ENCODE peak calls at places on chromosomes 4 and X, in five cellular contexts. J is NCI-H1092; S is fibroblast of mammary gland; Q is EL; Y is activated naive CD4-positive, alpha-beta T cell treated with anti-CD3 and anti-CD28 coated beads, Interleukin-2, amount 10 ng/mL, durations not matched to agents 7 days and 5 days. C is an unnamed sample.

GRCh38 chrX:110691446-110691845 is 104.2 kb downstream of the CHRDL1 start:
- DNase-seq in J (no peak), S (peak), Q (no peak), Y (no peak), C (no peak)

GRCh38 chrX:153641575-153642312 is 5.3 kb upstream of the DUSP9 start:
- DNase-seq in J (no peak), S (no peak), Q (no peak), Y (no peak), C (no peak)

GRCh38 chr4:184648220-184649025 is 824 bp downstream of the CASP3 start:
- DNase-seq in J (peak), S (peak), Q (peak), Y (peak), C (peak)

GRCh38 chr4:152385551-152385950 is 150.3 kb downstream of the FBXW7 start:
- DNase-seq in J (no peak), S (peak), Q (no peak), Y (no peak), C (no peak)

GRCh38 chrX:2500091-2500680 is 590 bp downstream of the DHRSX start:
- DNase-seq in J (no peak), S (peak), Q (peak), Y (peak), C (no peak)

GRCh38 chrX:43750248-43750676 is 94.2 kb downstream of the MAOA start:
- DNase-seq in J (peak), S (peak), Q (peak), Y (peak), C (peak)

GRCh38 chr4:143185253-143186107 is 763 bp downstream of the USP38 start:
- DNase-seq in J (no peak), S (peak), Q (peak), Y (no peak), C (peak)

GRCh38 chrX:123803331-123803983 is 56.4 kb upstream of the XIAP start:
- DNase-seq in J (peak), S (peak), Q (peak), Y (peak), C (no peak)

GRCh38 chrX:9785944-9786741 is at the start of gene SHROOM2:
- DNase-seq in J (no peak), S (no peak), Q (peak), Y (no peak), C (no peak)